ENCODE peak calls at places on chromosome 14, in five cellular contexts. One of them, this sample, is unnamed.

GRCh38 chr14:61812347-61813100 is 50.3 kb downstream of the SNAPC1 start:
- DNase-seq in tibial nerve: no peak
- DNase-seq in spleen: no peak
- DNase-seq in lower lobe of right lung: no peak
- DNase-seq in H7: peak; percentile 86
- DNase-seq in this sample: no peak

GRCh38 chr14:35405304-35405996 is 901 bp upstream of the NFKBIA start:
- DNase-seq in H7: no peak
- DNase-seq in lower lobe of right lung: peak; percentile 66
- DNase-seq in spleen: no peak
- DNase-seq in tibial nerve: no peak
- DNase-seq in this sample: no peak

GRCh38 chr14:53144244-53144643 is 8.9 kb downstream of the DDHD1 start:
- DNase-seq in H7: no peak
- DNase-seq in tibial nerve: no peak
- DNase-seq in spleen: no peak
- DNase-seq in lower lobe of right lung: no peak
- DNase-seq in this sample: no peak

GRCh38 chr14:24892730-24893059 is 157.3 kb downstream of the STXBP6 start:
- DNase-seq in tibial nerve: no peak
- DNase-seq in lower lobe of right lung: no peak
- DNase-seq in spleen: no peak
- DNase-seq in H7: no peak
- DNase-seq in this sample: no peak

GRCh38 chr14:35133542-35134328 is 11.4 kb downstream of the PRORP start:
- DNase-seq in lower lobe of right lung: no peak
- DNase-seq in spleen: no peak
- DNase-seq in tibial nerve: no peak
- DNase-seq in H7: no peak
- DNase-seq in this sample: no peak

GRCh38 chr14:63795532-63795931 is 57.3 kb upstream of the SYNE2 start:
- DNase-seq in H7: no peak
- DNase-seq in lower lobe of right lung: no peak
- DNase-seq in spleen: no peak
- DNase-seq in tibial nerve: no peak
- DNase-seq in this sample: no peak

GRCh38 chr14:57245941-57246340 is 22.8 kb downstream of the EXOC5 start:
- DNase-seq in spleen: no peak
- DNase-seq in lower lobe of right lung: no peak
- DNase-seq in tibial nerve: no peak
- DNase-seq in H7: no peak
- DNase-seq in this sample: no peak

GRCh38 chr14:87901652-87902051 is 91.3 kb downstream of the GALC start:
- DNase-seq in tibial nerve: no peak
- DNase-seq in spleen: no peak
- DNase-seq in H7: no peak
- DNase-seq in lower lobe of right lung: no peak
- DNase-seq in this sample: no peak

GRCh38 chr14:22814945-22815713 is at the start of gene SLC7A7:
- DNase-seq in lower lobe of right lung: no peak
- DNase-seq in spleen: peak; percentile 69
- DNase-seq in H7: peak; percentile 45
- DNase-seq in tibial nerve: no peak
- DNase-seq in this sample: no peak

GRCh38 chr14:36091096-36091495 is 85.4 kb downstream of the PTCSC3 start:
- DNase-seq in H7: no peak
- DNase-seq in spleen: no peak
- DNase-seq in tibial nerve: no peak
- DNase-seq in lower lobe of right lung: no peak
- DNase-seq in this sample: peak; percentile 5

GRCh38 chr14:44149597-44149996 is 357.5 kb downstream of the FSCB start:
- DNase-seq in spleen: no peak
- DNase-seq in H7: peak; percentile 43
- DNase-seq in tibial nerve: no peak
- DNase-seq in lower lobe of right lung: no peak
- DNase-seq in this sample: no peak

DNA sequence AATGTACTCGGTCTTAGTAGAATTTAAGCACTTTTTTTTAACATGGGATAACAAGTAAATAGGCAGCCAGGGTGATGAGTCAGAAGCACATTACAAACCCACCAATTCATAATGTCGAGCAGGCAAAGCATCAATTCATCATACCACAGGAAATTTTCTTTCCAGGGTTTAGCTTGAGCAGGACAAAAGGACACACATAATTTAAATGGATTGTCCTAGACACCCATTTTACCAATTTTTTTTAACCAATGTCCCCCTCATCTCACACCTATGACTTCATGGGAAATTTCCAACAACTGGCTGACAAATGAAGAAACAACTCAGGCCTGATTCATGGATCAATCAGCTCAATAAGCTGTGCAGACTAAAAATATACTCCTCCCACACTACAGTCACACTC is 58.8 kb upstream of the FOXG1 start:
- DNase-seq in spleen: no peak
- DNase-seq in tibial nerve: no peak
- DNase-seq in H7: no peak
- DNase-seq in lower lobe of right lung: no peak
- DNase-seq in this sample: no peak
- H3K36me3 ChIP-seq in spleen: no peaks in the 10 kb centered on the region
- H3K36me3 ChIP-seq in tibial nerve: no peaks in the 10 kb centered on the region
- H3K36me3 ChIP-seq in H7: no peaks in the 10 kb centered on the region
- H3K36me3 ChIP-seq in lower lobe of right lung: no peaks in the 10 kb centered on the region
- H3K36me3 ChIP-seq in this sample: no peaks in the 10 kb centered on the region

DNA sequence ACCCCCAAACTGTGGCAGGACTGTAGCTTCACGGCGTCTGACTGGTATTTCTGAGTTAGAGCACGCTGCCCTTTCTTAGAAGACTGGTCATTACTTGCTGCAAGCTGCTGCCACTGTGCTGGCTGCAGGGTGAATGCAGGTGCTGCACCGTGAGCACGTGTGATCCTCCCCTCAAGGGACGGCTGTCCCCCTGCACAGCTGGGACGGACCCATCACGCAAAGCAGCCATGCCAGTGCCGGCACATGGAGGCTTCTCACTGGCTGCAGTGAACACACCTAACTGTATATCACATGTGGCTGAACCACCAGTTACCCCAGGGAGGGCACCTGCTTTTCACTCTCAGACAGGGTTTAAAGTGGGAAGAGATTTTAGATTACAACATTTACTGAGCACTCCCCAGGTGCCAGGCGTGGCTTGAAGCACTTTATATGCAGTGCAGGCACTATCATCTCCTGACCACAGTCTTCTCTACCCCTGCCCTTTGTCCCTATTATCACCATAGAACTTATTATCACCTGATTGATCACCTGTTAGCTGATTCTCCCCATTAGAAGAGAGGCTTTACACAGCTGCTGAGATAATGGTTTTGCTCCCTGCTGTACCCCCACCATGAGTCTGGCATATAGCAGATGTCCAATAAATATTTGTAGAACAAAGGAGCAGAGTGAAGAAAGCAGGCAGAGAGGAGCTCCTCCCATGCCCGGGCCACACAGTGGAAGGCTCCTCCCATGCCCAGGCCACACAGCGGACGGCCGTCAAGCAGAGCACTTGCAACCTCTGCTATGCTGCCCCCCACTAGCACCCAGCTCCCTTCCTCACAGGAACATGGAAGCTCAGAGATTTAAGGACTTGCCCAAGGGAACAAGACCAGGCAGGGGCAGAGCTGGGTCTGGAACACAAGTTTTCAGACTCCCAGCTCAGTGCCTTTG is 25.9 kb downstream of the SLC25A47 start:
- DNase-seq in tibial nerve: no peak
- DNase-seq in lower lobe of right lung: no peak
- DNase-seq in spleen: no peak
- DNase-seq in H7: peak; percentile 19
- DNase-seq in this sample: no peak
- H3K36me3 ChIP-seq in tibial nerve: peaks cover 19% of the 10 kb centered on the region
- H3K36me3 ChIP-seq in lower lobe of right lung: peaks cover 86% of the 10 kb centered on the region
- H3K36me3 ChIP-seq in spleen: peaks cover 88% of the 10 kb centered on the region
- H3K36me3 ChIP-seq in H7: peaks cover 31% of the 10 kb centered on the region
- H3K36me3 ChIP-seq in this sample: peaks cover 74% of the 10 kb centered on the region

GRCh38 chr14:101887219-101887618 is 77.2 kb upstream of the DYNC1H1 start:
- DNase-seq in spleen: peak; percentile 53
- DNase-seq in lower lobe of right lung: no peak
- DNase-seq in H7: no peak
- DNase-seq in tibial nerve: no peak
- DNase-seq in this sample: no peak
- H3K36me3 ChIP-seq in spleen: peaks cover 100% of the 10 kb centered on the region
- H3K36me3 ChIP-seq in lower lobe of right lung: peaks cover 99% of the 10 kb centered on the region
- H3K36me3 ChIP-seq in H7: peaks cover 1% of the 10 kb centered on the region
- H3K36me3 ChIP-seq in tibial nerve: peaks cover 38% of the 10 kb centered on the region
- H3K36me3 ChIP-seq in this sample: peaks cover 89% of the 10 kb centered on the region

DNA sequence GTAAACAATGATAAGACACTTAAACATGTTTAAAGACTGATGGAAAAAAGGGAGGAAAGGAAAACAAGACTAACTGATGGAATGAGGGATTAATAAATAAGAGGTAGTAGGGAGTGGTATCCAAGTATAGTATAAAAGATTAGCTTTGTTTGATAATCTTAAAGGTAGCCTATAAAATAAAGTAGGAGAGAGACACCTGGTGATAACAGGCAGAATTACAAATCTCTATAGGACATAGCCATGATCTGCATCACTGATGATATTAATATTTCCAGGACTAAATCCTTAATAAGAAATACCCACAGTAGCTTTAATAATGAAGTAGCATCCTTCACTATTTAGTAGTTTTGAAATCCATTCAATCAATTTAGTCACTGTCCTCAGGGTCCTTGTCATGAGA is 30.4 kb downstream of the DLGAP5 start:
- DNase-seq in spleen: no peak
- DNase-seq in lower lobe of right lung: no peak
- DNase-seq in H7: peak; percentile 15
- DNase-seq in tibial nerve: no peak
- DNase-seq in this sample: no peak
- H3K36me3 ChIP-seq in spleen: no peaks in the 10 kb centered on the region
- H3K36me3 ChIP-seq in lower lobe of right lung: no peaks in the 10 kb centered on the region
- H3K36me3 ChIP-seq in H7: peaks cover 18% of the 10 kb centered on the region
- H3K36me3 ChIP-seq in tibial nerve: no peaks in the 10 kb centered on the region
- H3K36me3 ChIP-seq in this sample: peaks cover 68% of the 10 kb centered on the region

DNA sequence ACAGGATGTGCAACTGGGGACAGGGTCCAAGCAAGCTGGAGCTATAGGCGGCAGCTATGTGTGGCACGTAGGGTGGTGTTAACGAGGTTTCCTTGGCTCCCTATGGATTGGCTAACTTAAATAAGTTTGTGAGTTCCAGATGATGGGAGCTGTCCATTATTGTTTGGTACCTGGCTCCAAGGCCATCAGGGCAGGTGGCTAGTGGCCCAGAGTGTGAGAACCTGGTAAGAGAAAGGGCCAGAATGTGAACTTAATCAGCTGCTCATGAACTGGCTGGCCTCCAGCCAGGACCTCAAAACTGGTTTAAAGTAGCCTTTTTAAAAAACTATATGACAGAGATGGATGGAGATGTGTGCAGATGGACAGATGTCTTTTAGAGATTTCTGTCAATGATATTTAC is 1.5 kb upstream of the BDKRB2 start:
- DNase-seq in H7: no peak
- DNase-seq in lower lobe of right lung: no peak
- DNase-seq in tibial nerve: no peak
- DNase-seq in spleen: no peak
- DNase-seq in this sample: no peak
- H3K36me3 ChIP-seq in H7: no peaks in the 10 kb centered on the region
- H3K36me3 ChIP-seq in lower lobe of right lung: no peaks in the 10 kb centered on the region
- H3K36me3 ChIP-seq in tibial nerve: no peaks in the 10 kb centered on the region
- H3K36me3 ChIP-seq in spleen: no peaks in the 10 kb centered on the region
- H3K36me3 ChIP-seq in this sample: no peaks in the 10 kb centered on the region

GRCh38 chr14:67962215-67962644 is 142.7 kb downstream of the RAD51B start:
- DNase-seq in H7: no peak
- DNase-seq in lower lobe of right lung: no peak
- DNase-seq in tibial nerve: no peak
- DNase-seq in spleen: no peak
- DNase-seq in this sample: no peak
- H3K36me3 ChIP-seq in H7: no peaks in the 10 kb centered on the region
- H3K36me3 ChIP-seq in lower lobe of right lung: no peaks in the 10 kb centered on the region
- H3K36me3 ChIP-seq in tibial nerve: no peaks in the 10 kb centered on the region
- H3K36me3 ChIP-seq in spleen: no peaks in the 10 kb centered on the region
- H3K36me3 ChIP-seq in this sample: no peaks in the 10 kb centered on the region

DNA sequence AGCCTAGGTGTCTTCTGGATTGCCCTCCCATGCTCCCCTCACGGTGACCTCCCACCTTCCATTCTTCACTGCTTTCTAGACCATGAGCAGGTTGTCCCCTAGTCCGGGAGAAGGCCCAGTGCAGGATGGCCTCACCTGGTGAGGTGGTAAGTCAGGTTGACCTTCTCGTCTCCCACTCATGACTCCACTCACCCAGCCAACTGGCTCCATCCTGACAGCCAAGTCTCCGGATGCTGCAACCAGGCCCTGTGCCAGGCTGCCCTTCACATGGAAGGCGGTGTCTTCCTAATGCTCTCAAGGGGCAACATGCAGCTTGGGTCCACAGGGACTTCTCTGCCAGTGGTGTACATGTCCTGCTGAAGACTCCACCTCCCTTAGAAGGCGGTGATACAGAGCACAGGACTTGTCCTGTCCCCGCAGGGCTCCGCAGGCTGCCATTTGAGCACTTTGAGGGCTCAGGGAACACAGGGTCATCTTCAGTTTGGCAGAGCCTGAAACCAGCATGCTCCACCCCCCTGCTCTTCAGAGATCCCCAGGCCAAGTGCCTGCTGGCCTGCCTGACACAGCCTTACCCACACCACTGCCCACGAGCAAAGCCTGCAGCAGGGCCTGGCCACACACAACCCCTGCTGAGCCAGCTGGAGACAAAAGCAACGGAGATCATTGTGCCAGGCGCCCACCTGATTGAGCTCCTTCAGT is 25.4 kb downstream of the BATF start:
- DNase-seq in lower lobe of right lung: no peak
- DNase-seq in H7: no peak
- DNase-seq in tibial nerve: no peak
- DNase-seq in spleen: peak; percentile 80
- DNase-seq in this sample: no peak
- H3K36me3 ChIP-seq in lower lobe of right lung: no peaks in the 10 kb centered on the region
- H3K36me3 ChIP-seq in H7: no peaks in the 10 kb centered on the region
- H3K36me3 ChIP-seq in tibial nerve: no peaks in the 10 kb centered on the region
- H3K36me3 ChIP-seq in spleen: peaks cover 24% of the 10 kb centered on the region
- H3K36me3 ChIP-seq in this sample: no peaks in the 10 kb centered on the region

GRCh38 chr14:33525626-33526025 is 425.2 kb downstream of the EGLN3 start:
- DNase-seq in spleen: no peak
- DNase-seq in tibial nerve: no peak
- DNase-seq in H7: no peak
- DNase-seq in lower lobe of right lung: no peak
- DNase-seq in this sample: no peak
- H3K36me3 ChIP-seq in spleen: no peaks in the 10 kb centered on the region
- H3K36me3 ChIP-seq in tibial nerve: no peaks in the 10 kb centered on the region
- H3K36me3 ChIP-seq in H7: no peaks in the 10 kb centered on the region
- H3K36me3 ChIP-seq in lower lobe of right lung: no peaks in the 10 kb centered on the region
- H3K36me3 ChIP-seq in this sample: no peaks in the 10 kb centered on the region

GRCh38 chr14:102043251-102044025 is 43.4 kb downstream of the HSP90AA1 start:
- DNase-seq in spleen: no peak
- DNase-seq in lower lobe of right lung: no peak
- DNase-seq in tibial nerve: no peak
- DNase-seq in H7: peak; percentile 12
- DNase-seq in this sample: no peak
- H3K36me3 ChIP-seq in spleen: peaks cover 100% of the 10 kb centered on the region
- H3K36me3 ChIP-seq in lower lobe of right lung: peaks cover 100% of the 10 kb centered on the region
- H3K36me3 ChIP-seq in tibial nerve: peaks cover 55% of the 10 kb centered on the region
- H3K36me3 ChIP-seq in H7: peaks cover 67% of the 10 kb centered on the region
- H3K36me3 ChIP-seq in this sample: peaks cover 82% of the 10 kb centered on the region

This sample was measured in K562.